ENCODE peak calls at places on chromosomes 12 and 14, in four cellular contexts. M is HEK293T, E is K562, U is GM12878. R is an unnamed sample.

GRCh38 chr12:26651566-26652188 is 181.3 kb downstream of the ITPR2 start:
- DNase-seq in E (peak; percentile 70), M (peak; percentile 69), U (peak; percentile 21), R (peak; percentile 59)

GRCh38 chr12:45214739-45215418 is 1.0 kb upstream of the ANO6 start:
- DNase-seq in U (no peak), E (no peak), M (no peak), R (no peak)

GRCh38 chr12:52870361-52871290 is 21.8 kb upstream of the KRT78 start:
- DNase-seq in M (peak; percentile 80), U (no peak), E (peak; percentile 85), R (peak; percentile 45)

GRCh38 chr14:75229923-75230792 is 48.5 kb upstream of the FOS start:
- DNase-seq in U (peak; percentile 74), M (peak; percentile 31), E (peak; percentile 75), R (no peak)

GRCh38 chr12:110844131-110844530 is 2.7 kb upstream of the CCDC63 start:
- DNase-seq in M (no peak), U (no peak), E (no peak), R (no peak)

GRCh38 chr12:132422057-132423043 is 67.6 kb upstream of the FBRSL1 start:
- DNase-seq in U (no peak), M (no peak), E (no peak), R (no peak)

GRCh38 chr12:50677858-50678257 is 86.0 kb upstream of the ATF1 start:
- DNase-seq in M (no peak), U (no peak), E (no peak), R (no peak)

GRCh38 chr12:93137656-93138612 is 208.8 kb upstream of the EEA1 start:
- DNase-seq in M (no peak), E (peak; percentile 61), U (no peak), R (no peak)

GRCh38 chr14:63276016-63276415 is 42.7 kb downstream of the GPHB5 start:
- DNase-seq in U (no peak), E (no peak), M (no peak), R (no peak)

GRCh38 chr14:100406505-100407131 is 83.5 kb downstream of the SLC25A47 start:
- DNase-seq in E (peak; percentile 82), M (no peak), U (no peak), R (peak; percentile 66)
- TF ChIP-seq FOXM1 in E (no peak), M (no peak), U (no peak), R (no peak)

GRCh38 chr14:58638231-58639205 is 756 bp downstream of the DACT1 start:
- DNase-seq in M (peak; percentile 26), U (no peak), E (no peak), R (no peak)

GRCh38 chr14:58637040-58637390 is 747 bp upstream of the DACT1 start:
- DNase-seq in M (no peak), U (no peak), E (no peak), R (no peak)

GRCh38 chr14:58639842-58640484 is 2.2 kb downstream of the DACT1 start:
- DNase-seq in M (peak; percentile 68), E (peak; percentile 17), U (peak; percentile 36), R (peak; percentile 15)

GRCh38 chr14:58636129-58636528 is 1.6 kb upstream of the DACT1 start:
- DNase-seq in M (no peak), E (no peak), U (no peak), R (no peak)

DNA sequence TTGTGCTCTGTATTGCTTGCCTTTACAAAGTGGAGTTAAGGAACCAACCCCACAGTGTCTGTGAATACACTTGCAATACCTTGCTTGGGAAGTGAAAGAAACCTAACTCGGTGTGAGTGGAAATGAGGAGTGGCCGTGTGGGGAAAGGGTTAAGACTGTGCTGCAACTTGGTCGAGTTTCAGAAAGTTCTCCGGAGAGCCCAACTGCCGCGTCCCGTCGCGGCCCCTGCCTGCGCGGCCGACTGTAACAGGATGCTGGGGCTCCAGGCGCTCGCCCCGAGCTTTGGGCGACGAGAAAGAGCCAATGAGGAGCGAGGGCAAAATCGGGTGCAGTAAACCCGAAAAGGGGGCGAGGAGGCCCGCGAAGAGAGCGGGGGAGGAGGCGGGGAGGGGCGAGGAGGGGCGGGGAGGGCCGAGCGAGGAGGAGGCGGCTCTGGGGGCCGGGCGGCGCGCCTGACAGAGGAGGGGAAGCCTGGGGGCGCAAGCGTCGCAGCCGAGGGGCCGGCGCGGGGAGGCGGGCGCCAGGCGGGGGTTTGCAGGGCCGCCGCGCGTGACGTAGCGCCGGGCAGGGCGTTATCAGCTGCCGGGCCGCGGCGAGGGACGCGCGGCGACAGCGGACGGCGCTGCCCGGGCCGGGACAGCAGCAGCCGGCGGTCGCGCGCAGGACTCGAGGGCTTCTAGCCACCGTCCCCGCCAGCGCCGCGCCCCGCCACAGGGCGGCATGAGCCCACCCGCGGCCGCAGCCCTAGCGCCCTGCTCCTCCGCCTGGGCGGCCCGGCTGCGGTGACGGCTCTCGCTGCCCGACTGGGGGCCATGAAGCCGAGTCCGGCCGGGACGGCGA is at the start of gene DACT1:
- DNase-seq in E (peak; percentile 27), M (peak; percentile 55), U (no peak), R (no peak)
- TF ChIP-seq FOXM1 in E (no peak), M (no peak), U (no peak), R (no peak)

DNA sequence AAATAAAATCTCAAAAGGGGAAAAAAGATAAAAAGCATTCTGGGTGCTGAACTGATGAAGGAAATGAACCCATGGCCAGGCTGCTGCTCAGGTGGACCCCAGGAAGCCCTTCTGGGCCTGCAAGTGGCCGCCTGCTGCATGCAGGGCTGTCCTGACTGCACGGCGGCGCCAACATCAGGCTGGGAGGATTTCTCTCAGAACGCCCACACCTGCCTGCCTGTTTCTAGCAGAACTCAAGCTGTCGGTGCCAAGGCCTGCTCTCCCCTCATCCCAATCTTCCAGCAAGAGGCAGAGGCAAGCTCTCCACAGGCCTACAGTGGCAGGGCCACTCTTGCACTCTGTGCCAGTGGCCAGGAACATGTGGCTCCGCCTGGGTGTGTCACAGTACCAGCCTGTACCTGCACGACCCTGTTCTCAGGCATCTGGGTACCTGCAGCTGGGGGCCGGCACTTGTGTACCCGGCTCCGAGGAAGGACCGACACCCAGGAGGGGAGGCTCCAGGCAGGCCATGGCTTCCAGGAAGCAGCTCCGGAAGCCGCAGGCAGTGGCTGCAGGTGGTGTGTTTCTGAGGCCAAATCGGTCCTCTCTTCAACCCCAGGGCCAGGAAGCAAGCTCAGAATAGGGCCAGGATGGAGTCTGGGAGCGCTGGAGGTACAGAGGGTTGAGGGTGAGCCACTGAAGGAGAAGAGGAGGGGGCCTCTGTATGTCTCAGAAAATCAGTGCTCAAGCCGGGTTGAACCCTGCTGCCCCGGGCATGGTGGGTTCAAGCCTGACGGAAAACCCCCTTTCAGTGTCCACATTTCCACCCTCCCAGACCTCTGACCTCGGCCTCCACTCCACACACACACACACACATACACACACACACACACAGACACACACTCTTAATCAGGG is 2.5 kb upstream of the INF2 start:
- DNase-seq in M (no peak), U (no peak), E (no peak), R (no peak)
- TF ChIP-seq FOXM1 in M (no peak), U (no peak), E (no peak), R (no peak)

GRCh38 chr12:84056-84455 is 17.5 kb downstream of the IQSEC3 start:
- DNase-seq in U (no peak), E (no peak), M (no peak), R (no peak)
- TF ChIP-seq FOXM1 in U (no peak), E (no peak), M (no peak), R (no peak)

R was measured in HepG2.